ENCODE peak calls at places on chromosomes 11 and 22, in five cellular contexts. U is NCI-H446; T is HCT116; B is bronchial epithelial cell; D is stimulated activated CD4-positive, alpha-beta T cell treated with anti-CD3 and anti-CD28 coated beads, Interleukin-1b, Interleukin-23, amount 100 ng/mL, for 1 hour. O is an unnamed sample.

GRCh38 chr11:65856689-65857499 is 1.1 kb downstream of the CFL1 start:
- DNase-seq in U (peak; percentile 39), T (no peak), B (peak; percentile 47), D (peak; percentile 70), O (no peak)

GRCh38 chr11:87076874-87077429 is 39.2 kb downstream of the TMEM135 start:
- DNase-seq in U (no peak), T (no peak), B (no peak), D (no peak), O (no peak)

GRCh38 chr11:133215529-133216230 is 316.6 kb downstream of the OPCML start:
- DNase-seq in U (no peak), T (no peak), B (no peak), D (no peak), O (no peak)

GRCh38 chr11:102603091-102603490 is 22.0 kb downstream of the MMP20 start:
- DNase-seq in U (no peak), T (peak; percentile 92), B (peak; percentile 66), D (no peak), O (peak; percentile 74)

GRCh38 chr11:69636870-69637600 is 3.9 kb upstream of the CCND1 start:
- DNase-seq in U (no peak), T (no peak), B (no peak), D (no peak), O (no peak)

GRCh38 chr11:102456381-102456780 is 3.8 kb upstream of the TMEM123 start:
- DNase-seq in U (no peak), T (no peak), B (peak; percentile 73), D (no peak), O (no peak)

GRCh38 chr11:65861533-65862183 is 1.4 kb downstream of the MUS81 start:
- DNase-seq in U (no peak), T (no peak), B (no peak), D (no peak), O (no peak)

GRCh38 chr22:23708270-23708669 is 17.5 kb downstream of the RGL4 start:
- DNase-seq in U (no peak), T (no peak), B (no peak), D (no peak), O (no peak)

GRCh38 chr11:45927332-45927683 is 4.9 kb downstream of the LARGE2 start:
- DNase-seq in U (no peak), T (no peak), B (no peak), D (no peak), O (no peak)

GRCh38 chr11:76764941-76765340 is 18.2 kb upstream of the TSKU start:
- DNase-seq in U (no peak), T (no peak), B (no peak), D (no peak), O (no peak)

GRCh38 chr11:104625246-104625645 is 273.0 kb downstream of the CASP12 start:
- DNase-seq in U (peak; percentile 10), T (no peak), B (peak; percentile 34), D (no peak), O (no peak)

O was measured in COLO829.